ENCODE peak calls at places on chromosomes 6 and 20, in eight cellular contexts. One of them, this sample, is unnamed.

GRCh38 chr6:41053056-41053455 is at the start of gene APOBEC2:
- DNase-seq in psoas muscle: peak
- DNase-seq in PC-9: no peak
- DNase-seq in astrocyte of the hippocampus: no peak
- DNase-seq in AML-193: no peak
- DNase-seq in COR-L47: no peak
- DNase-seq in stimulated activated effector memory CD8-positive, alpha-beta T cell treated with anti-CD3 and anti-CD28 coated beads, Interleukin-12 subunit alpha, Interleukin-12 subunit beta, amount 100 ng/mL, for 72 hours: no peak
- DNase-seq in HEK293T: no peak
- DNase-seq in this sample: peak

GRCh38 chr6:21426841-21427490 is 166.6 kb upstream of the SOX4 start:
- DNase-seq in psoas muscle: no peak
- DNase-seq in PC-9: no peak
- DNase-seq in astrocyte of the hippocampus: peak
- DNase-seq in AML-193: no peak
- DNase-seq in COR-L47: no peak
- DNase-seq in stimulated activated effector memory CD8-positive, alpha-beta T cell treated with anti-CD3 and anti-CD28 coated beads, Interleukin-12 subunit alpha, Interleukin-12 subunit beta, amount 100 ng/mL, for 72 hours: no peak
- DNase-seq in HEK293T: no peak
- DNase-seq in this sample: no peak

GRCh38 chr20:57835053-57835452 is 125.2 kb upstream of the PMEPA1 start:
- DNase-seq in psoas muscle: no peak
- DNase-seq in PC-9: no peak
- DNase-seq in astrocyte of the hippocampus: no peak
- DNase-seq in AML-193: no peak
- DNase-seq in COR-L47: no peak
- DNase-seq in stimulated activated effector memory CD8-positive, alpha-beta T cell treated with anti-CD3 and anti-CD28 coated beads, Interleukin-12 subunit alpha, Interleukin-12 subunit beta, amount 100 ng/mL, for 72 hours: no peak
- DNase-seq in HEK293T: no peak
- DNase-seq in this sample: no peak

GRCh38 chr6:14612016-14612415 is 494.4 kb downstream of the CD83 start:
- DNase-seq in psoas muscle: no peak
- DNase-seq in PC-9: no peak
- DNase-seq in astrocyte of the hippocampus: peak
- DNase-seq in AML-193: no peak
- DNase-seq in COR-L47: no peak
- DNase-seq in stimulated activated effector memory CD8-positive, alpha-beta T cell treated with anti-CD3 and anti-CD28 coated beads, Interleukin-12 subunit alpha, Interleukin-12 subunit beta, amount 100 ng/mL, for 72 hours: no peak
- DNase-seq in HEK293T: no peak
- DNase-seq in this sample: no peak

GRCh38 chr6:56685102-56685733 is 42.5 kb upstream of the DST start:
- DNase-seq in psoas muscle: no peak
- DNase-seq in PC-9: no peak
- DNase-seq in astrocyte of the hippocampus: no peak
- DNase-seq in AML-193: no peak
- DNase-seq in COR-L47: no peak
- DNase-seq in stimulated activated effector memory CD8-positive, alpha-beta T cell treated with anti-CD3 and anti-CD28 coated beads, Interleukin-12 subunit alpha, Interleukin-12 subunit beta, amount 100 ng/mL, for 72 hours: no peak
- DNase-seq in HEK293T: no peak
- DNase-seq in this sample: no peak

GRCh38 chr20:44633872-44634600 is 17.5 kb downstream of the ADA start:
- DNase-seq in psoas muscle: no peak
- DNase-seq in PC-9: no peak
- DNase-seq in astrocyte of the hippocampus: no peak
- DNase-seq in AML-193: no peak
- DNase-seq in COR-L47: no peak
- DNase-seq in stimulated activated effector memory CD8-positive, alpha-beta T cell treated with anti-CD3 and anti-CD28 coated beads, Interleukin-12 subunit alpha, Interleukin-12 subunit beta, amount 100 ng/mL, for 72 hours: no peak
- DNase-seq in HEK293T: no peak
- DNase-seq in this sample: no peak

GRCh38 chr6:80388515-80388914 is 282.0 kb downstream of the BCKDHB start:
- DNase-seq in psoas muscle: no peak
- DNase-seq in PC-9: no peak
- DNase-seq in astrocyte of the hippocampus: no peak
- DNase-seq in AML-193: no peak
- DNase-seq in COR-L47: no peak
- DNase-seq in stimulated activated effector memory CD8-positive, alpha-beta T cell treated with anti-CD3 and anti-CD28 coated beads, Interleukin-12 subunit alpha, Interleukin-12 subunit beta, amount 100 ng/mL, for 72 hours: no peak
- DNase-seq in HEK293T: no peak
- DNase-seq in this sample: no peak

GRCh38 chr20:49862607-49863200 is 50.1 kb downstream of the SLC9A8 start:
- DNase-seq in psoas muscle: no peak
- DNase-seq in PC-9: no peak
- DNase-seq in astrocyte of the hippocampus: no peak
- DNase-seq in AML-193: no peak
- DNase-seq in COR-L47: no peak
- DNase-seq in stimulated activated effector memory CD8-positive, alpha-beta T cell treated with anti-CD3 and anti-CD28 coated beads, Interleukin-12 subunit alpha, Interleukin-12 subunit beta, amount 100 ng/mL, for 72 hours: no peak
- DNase-seq in HEK293T: no peak
- DNase-seq in this sample: no peak

GRCh38 chr20:33415948-33416347 is 14.6 kb upstream of the CDK5RAP1 start:
- DNase-seq in psoas muscle: peak
- DNase-seq in PC-9: no peak
- DNase-seq in astrocyte of the hippocampus: peak
- DNase-seq in AML-193: no peak
- DNase-seq in COR-L47: peak
- DNase-seq in stimulated activated effector memory CD8-positive, alpha-beta T cell treated with anti-CD3 and anti-CD28 coated beads, Interleukin-12 subunit alpha, Interleukin-12 subunit beta, amount 100 ng/mL, for 72 hours: no peak
- DNase-seq in HEK293T: peak
- DNase-seq in this sample: peak

GRCh38 chr20:10642859-10643559 is 30.8 kb downstream of the JAG1 start:
- DNase-seq in psoas muscle: no peak
- DNase-seq in PC-9: no peak
- DNase-seq in astrocyte of the hippocampus: no peak
- DNase-seq in AML-193: no peak
- DNase-seq in COR-L47: peak
- DNase-seq in stimulated activated effector memory CD8-positive, alpha-beta T cell treated with anti-CD3 and anti-CD28 coated beads, Interleukin-12 subunit alpha, Interleukin-12 subunit beta, amount 100 ng/mL, for 72 hours: no peak
- DNase-seq in HEK293T: no peak
- DNase-seq in this sample: no peak

GRCh38 chr6:135128268-135128914 is 52.7 kb upstream of the MYB start:
- DNase-seq in psoas muscle: no peak
- DNase-seq in PC-9: no peak
- DNase-seq in astrocyte of the hippocampus: peak
- DNase-seq in AML-193: no peak
- DNase-seq in COR-L47: no peak
- DNase-seq in stimulated activated effector memory CD8-positive, alpha-beta T cell treated with anti-CD3 and anti-CD28 coated beads, Interleukin-12 subunit alpha, Interleukin-12 subunit beta, amount 100 ng/mL, for 72 hours: peak
- DNase-seq in HEK293T: no peak
- DNase-seq in this sample: no peak

GRCh38 chr6:75210885-75211739 is 5.3 kb upstream of the COL12A1 start:
- DNase-seq in psoas muscle: no peak
- DNase-seq in PC-9: peak
- DNase-seq in astrocyte of the hippocampus: peak
- DNase-seq in AML-193: peak
- DNase-seq in COR-L47: peak
- DNase-seq in stimulated activated effector memory CD8-positive, alpha-beta T cell treated with anti-CD3 and anti-CD28 coated beads, Interleukin-12 subunit alpha, Interleukin-12 subunit beta, amount 100 ng/mL, for 72 hours: peak
- DNase-seq in HEK293T: peak
- DNase-seq in this sample: no peak

GRCh38 chr20:62772994-62773858 is 23.0 kb upstream of the MRGBP start:
- DNase-seq in psoas muscle: no peak
- DNase-seq in PC-9: peak
- DNase-seq in astrocyte of the hippocampus: no peak
- DNase-seq in AML-193: no peak
- DNase-seq in COR-L47: no peak
- DNase-seq in stimulated activated effector memory CD8-positive, alpha-beta T cell treated with anti-CD3 and anti-CD28 coated beads, Interleukin-12 subunit alpha, Interleukin-12 subunit beta, amount 100 ng/mL, for 72 hours: no peak
- DNase-seq in HEK293T: no peak
- DNase-seq in this sample: no peak

GRCh38 chr6:169224716-169225115 is 28.9 kb downstream of the THBS2 start:
- DNase-seq in psoas muscle: no peak
- DNase-seq in PC-9: no peak
- DNase-seq in astrocyte of the hippocampus: no peak
- DNase-seq in AML-193: no peak
- DNase-seq in COR-L47: no peak
- DNase-seq in stimulated activated effector memory CD8-positive, alpha-beta T cell treated with anti-CD3 and anti-CD28 coated beads, Interleukin-12 subunit alpha, Interleukin-12 subunit beta, amount 100 ng/mL, for 72 hours: no peak
- DNase-seq in HEK293T: no peak
- DNase-seq in this sample: no peak

GRCh38 chr6:52262620-52263344 is 18.5 kb upstream of the IL17F start:
- DNase-seq in psoas muscle: no peak
- DNase-seq in PC-9: no peak
- DNase-seq in astrocyte of the hippocampus: no peak
- DNase-seq in AML-193: no peak
- DNase-seq in COR-L47: no peak
- DNase-seq in stimulated activated effector memory CD8-positive, alpha-beta T cell treated with anti-CD3 and anti-CD28 coated beads, Interleukin-12 subunit alpha, Interleukin-12 subunit beta, amount 100 ng/mL, for 72 hours: no peak
- DNase-seq in HEK293T: no peak
- DNase-seq in this sample: no peak

GRCh38 chr6:134739299-134740090 is 210.4 kb downstream of the ALDH8A1 start:
- DNase-seq in psoas muscle: no peak
- DNase-seq in PC-9: no peak
- DNase-seq in astrocyte of the hippocampus: peak
- DNase-seq in AML-193: no peak
- DNase-seq in COR-L47: no peak
- DNase-seq in stimulated activated effector memory CD8-positive, alpha-beta T cell treated with anti-CD3 and anti-CD28 coated beads, Interleukin-12 subunit alpha, Interleukin-12 subunit beta, amount 100 ng/mL, for 72 hours: no peak
- DNase-seq in HEK293T: no peak
- DNase-seq in this sample: no peak

GRCh38 chr20:24134284-24134683 is 145.7 kb upstream of the GGTLC1 start:
- DNase-seq in psoas muscle: no peak
- DNase-seq in PC-9: peak
- DNase-seq in astrocyte of the hippocampus: peak
- DNase-seq in AML-193: no peak
- DNase-seq in COR-L47: peak
- DNase-seq in stimulated activated effector memory CD8-positive, alpha-beta T cell treated with anti-CD3 and anti-CD28 coated beads, Interleukin-12 subunit alpha, Interleukin-12 subunit beta, amount 100 ng/mL, for 72 hours: no peak
- DNase-seq in HEK293T: no peak
- DNase-seq in this sample: no peak

GRCh38 chr6:44661221-44661609 is 273.7 kb downstream of the CDC5L start:
- DNase-seq in psoas muscle: no peak
- DNase-seq in PC-9: peak
- DNase-seq in astrocyte of the hippocampus: peak
- DNase-seq in AML-193: no peak
- DNase-seq in COR-L47: no peak
- DNase-seq in stimulated activated effector memory CD8-positive, alpha-beta T cell treated with anti-CD3 and anti-CD28 coated beads, Interleukin-12 subunit alpha, Interleukin-12 subunit beta, amount 100 ng/mL, for 72 hours: no peak
- DNase-seq in HEK293T: no peak
- DNase-seq in this sample: no peak

GRCh38 chr20:64139200-64140081 is 24.8 kb upstream of the MYT1 start:
- DNase-seq in psoas muscle: no peak
- DNase-seq in PC-9: no peak
- DNase-seq in astrocyte of the hippocampus: no peak
- DNase-seq in AML-193: no peak
- DNase-seq in COR-L47: no peak
- DNase-seq in stimulated activated effector memory CD8-positive, alpha-beta T cell treated with anti-CD3 and anti-CD28 coated beads, Interleukin-12 subunit alpha, Interleukin-12 subunit beta, amount 100 ng/mL, for 72 hours: no peak
- DNase-seq in HEK293T: no peak
- DNase-seq in this sample: no peak

This sample was measured in left cardiac atrium.